ENCODE peak calls at places on chromosome 1, in ten cellular contexts. E is OCI-LY7, U is stomach, W is astrocyte of the spinal cord, O is omental fat pad, D is kidney epithelial cell, P is bronchial epithelial cell, X is BJ, F is fibroblast of lung, B is fibroblast of mammary gland. J is an unnamed sample.

GRCh38 chr1:169525391-169525790 is 39.6 kb upstream of the SLC19A2 start:
- DNase-seq in P (no peak), U (no peak), B (no peak), X (no peak), E (no peak), O (no peak), F (no peak), W (no peak), D (no peak), J (no peak)

GRCh38 chr1:229007701-229008100 is 263.2 kb upstream of the RAB4A start:
- DNase-seq in X (no peak), P (no peak), O (no peak), E (no peak), U (no peak), D (no peak), F (no peak), W (no peak), B (no peak), J (no peak)

GRCh38 chr1:232893481-232894313 is 56.7 kb upstream of the NTPCR start:
- DNase-seq in P (no peak), O (no peak), D (no peak), W (no peak), U (no peak), X (no peak), E (no peak), F (peak), B (no peak), J (no peak)

GRCh38 chr1:205344010-205344808 is 12.5 kb downstream of the KLHDC8A start:
- DNase-seq in B (no peak), D (no peak), P (no peak), O (no peak), U (peak), F (no peak), E (no peak), W (no peak), X (no peak), J (no peak)

GRCh38 chr1:101004061-101004460 is 21.5 kb downstream of the DPH5 start:
- DNase-seq in B (peak), W (peak), F (peak), D (no peak), O (no peak), U (no peak), P (peak), X (no peak), E (no peak), J (no peak)

GRCh38 chr1:16120940-16121410 is 34.9 kb downstream of the EPHA2 start:
- DNase-seq in F (no peak), B (no peak), O (no peak), U (peak), W (peak), X (no peak), P (peak), E (no peak), D (no peak), J (no peak)

GRCh38 chr1:192974701-192975100 is 84.5 kb downstream of the UCHL5 start:
- DNase-seq in W (no peak), P (peak), U (no peak), B (peak), D (no peak), X (peak), O (no peak), E (no peak), F (peak), J (no peak)

GRCh38 chr1:23984417-23985186 is 4.5 kb upstream of the SRSF10 start:
- DNase-seq in X (no peak), W (peak), D (no peak), P (peak), F (peak), O (no peak), B (peak), E (no peak), U (peak), J (no peak)

GRCh38 chr1:100866041-100866900 is 28.4 kb downstream of the EXTL2 start:
- DNase-seq in U (no peak), B (peak), W (peak), D (no peak), P (peak), X (no peak), O (no peak), F (peak), E (peak), J (no peak)

GRCh38 chr1:170776777-170777176 is 112.8 kb downstream of the PRRX1 start:
- DNase-seq in W (no peak), E (no peak), F (no peak), D (no peak), B (no peak), O (no peak), U (no peak), P (no peak), X (no peak), J (no peak)

GRCh38 chr1:245304698-245305097 is 149.9 kb downstream of the KIF26B start:
- DNase-seq in B (no peak), P (peak), F (no peak), X (no peak), E (no peak), U (no peak), W (no peak), O (no peak), D (no peak), J (no peak)

GRCh38 chr1:245310605-245311531 is 156.1 kb downstream of the KIF26B start:
- DNase-seq in B (peak), W (no peak), E (peak), F (peak), X (no peak), P (no peak), U (no peak), D (no peak), O (no peak), J (no peak)

GRCh38 chr1:245301921-245302320 is 147.1 kb downstream of the KIF26B start:
- DNase-seq in D (no peak), W (no peak), P (no peak), X (no peak), E (no peak), F (peak), U (no peak), B (no peak), O (no peak), J (no peak)

GRCh38 chr1:245306628-245307410 is 152.0 kb downstream of the KIF26B start:
- DNase-seq in B (no peak), X (no peak), F (peak), D (no peak), U (no peak), E (no peak), W (no peak), P (no peak), O (no peak), J (no peak)

DNA sequence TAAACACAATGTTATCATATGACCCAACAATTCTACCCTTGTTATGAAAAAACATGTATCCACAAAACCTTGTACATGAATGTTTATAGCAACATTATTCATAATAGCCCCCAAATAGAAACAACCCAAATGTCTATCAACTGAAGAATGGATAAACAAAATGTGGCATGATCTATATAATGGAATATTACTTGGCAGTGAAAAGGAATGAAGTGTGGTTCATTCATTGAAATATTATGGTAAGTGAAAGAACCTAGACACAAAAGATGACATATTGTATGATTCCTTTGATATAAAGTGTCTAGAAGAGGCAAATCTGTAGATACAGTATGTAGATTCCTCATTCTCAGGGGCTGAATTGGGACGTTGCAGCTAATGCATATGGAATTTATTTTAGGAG is 151.2 kb downstream of the KIF26B start:
- DNase-seq in O (no peak), U (no peak), D (no peak), E (no peak), B (no peak), F (no peak), W (no peak), P (no peak), X (no peak), J (no peak)
- TF ChIP-seq CTCF in O (no peak), U (no peak), D (no peak), E (no peak), B (no peak), F (no peak), W (no peak), P (no peak), X (no peak), J (no peak)

GRCh38 chr1:59757185-59757747 is 57.5 kb upstream of the HOOK1 start:
- DNase-seq in U (no peak), W (no peak), X (no peak), O (no peak), B (no peak), F (no peak), P (no peak), D (no peak), E (no peak), J (no peak)

GRCh38 chr1:59759156-59759925 is 55.4 kb upstream of the HOOK1 start:
- DNase-seq in P (peak), B (peak), U (peak), D (peak), O (peak), E (peak), X (no peak), F (peak), W (peak), J (peak)

GRCh38 chr1:59765036-59765730 is 49.6 kb upstream of the HOOK1 start:
- DNase-seq in B (no peak), F (no peak), D (no peak), W (no peak), U (no peak), O (no peak), P (peak), E (no peak), X (no peak), J (no peak)

GRCh38 chr1:59763418-59763817 is 51.3 kb upstream of the HOOK1 start:
- DNase-seq in X (no peak), B (no peak), D (no peak), P (no peak), W (no peak), E (no peak), F (no peak), O (no peak), U (no peak), J (no peak)

DNA sequence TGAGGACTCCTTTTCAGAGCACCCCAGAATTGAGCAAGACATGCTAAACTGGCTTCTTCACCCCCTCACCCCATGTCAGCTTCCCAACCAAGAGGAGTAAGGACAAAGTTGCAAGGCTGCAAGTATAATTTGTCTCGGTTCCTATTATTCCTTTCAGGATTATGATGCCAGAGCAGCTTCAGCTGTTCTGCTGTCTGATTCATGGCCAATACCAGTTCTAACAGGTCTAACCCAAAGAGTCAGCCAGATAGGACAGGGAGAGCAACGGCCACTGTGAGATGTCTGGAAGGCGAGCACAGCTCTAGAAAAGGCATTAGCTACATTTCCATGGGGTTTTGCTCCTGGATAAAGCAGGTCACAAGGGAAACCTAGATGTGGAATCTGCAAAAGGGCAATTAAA is 53.3 kb upstream of the HOOK1 start:
- DNase-seq in E (no peak), O (no peak), W (no peak), P (peak), F (no peak), B (no peak), U (no peak), D (no peak), X (no peak), J (no peak)
- TF ChIP-seq CTCF in E (no peak), O (no peak), W (no peak), P (no peak), F (no peak), B (no peak), U (no peak), D (no peak), X (no peak), J (no peak)

GRCh38 chr1:241464985-241465384 is 54.6 kb downstream of the FH start:
- DNase-seq in F (no peak), W (no peak), D (no peak), P (no peak), U (no peak), X (no peak), B (no peak), E (no peak), O (no peak), J (no peak)
- TF ChIP-seq CTCF in F (no peak), W (no peak), D (no peak), P (no peak), U (no peak), X (no peak), B (peak), E (no peak), O (no peak), J (no peak)

DNA sequence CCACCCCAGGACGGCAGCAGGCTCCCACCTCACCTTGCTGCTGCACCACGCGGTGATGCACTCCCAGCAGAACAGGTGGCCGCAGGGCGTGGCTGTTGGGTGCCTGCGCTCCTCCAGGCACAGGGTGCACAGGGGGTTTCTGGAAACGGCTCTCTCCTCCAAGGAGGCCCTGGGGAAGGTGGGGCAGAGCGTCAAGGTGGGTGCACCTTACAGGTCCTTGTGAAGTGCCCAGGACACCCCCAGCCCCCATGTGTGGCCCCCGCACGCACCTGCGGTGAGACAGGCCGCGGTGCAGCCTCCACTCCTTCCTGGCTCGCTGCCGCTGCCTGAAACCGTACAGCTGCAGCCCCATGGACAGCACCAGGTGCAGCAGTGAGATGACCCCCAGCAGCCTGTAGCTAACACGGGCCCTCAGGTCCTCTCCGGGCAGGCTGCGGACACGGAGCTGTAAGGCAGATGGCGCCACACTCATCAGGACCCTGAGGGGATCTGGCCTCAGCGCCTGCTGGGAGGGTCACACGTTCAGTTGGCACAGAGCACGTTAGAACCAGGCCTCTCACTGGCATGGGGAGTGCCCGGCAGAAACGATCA is 5.8 kb downstream of the PEX10 start:
- DNase-seq in X (no peak), F (no peak), U (no peak), W (no peak), B (no peak), O (no peak), D (no peak), P (no peak), E (no peak), J (no peak)
- TF ChIP-seq CTCF in X (peak), F (no peak), U (no peak), W (peak), B (peak), O (no peak), D (peak), P (peak), E (peak), J (no peak)

GRCh38 chr1:155053531-155054105 is 2.5 kb downstream of the ADAM15 start:
- DNase-seq in X (no peak), B (no peak), U (no peak), W (no peak), P (no peak), O (no peak), F (no peak), E (no peak), D (no peak), J (no peak)

GRCh38 chr1:155051777-155052398 is 772 bp downstream of the ADAM15 start:
- DNase-seq in P (peak), W (peak), E (peak), X (no peak), B (peak), O (no peak), D (no peak), U (peak), F (peak), J (no peak)

GRCh38 chr1:155051342-155051776 is 243 bp downstream of the ADAM15 start:
- DNase-seq in B (no peak), F (no peak), O (no peak), D (no peak), U (no peak), E (no peak), X (no peak), P (no peak), W (no peak), J (no peak)

GRCh38 chr1:155050560-155051341 is at the start of gene ADAM15:
- DNase-seq in B (peak), U (peak), X (no peak), W (peak), E (peak), P (peak), D (no peak), O (peak), F (peak), J (peak)

GRCh38 chr1:155052412-155053400 is 1.6 kb downstream of the ADAM15 start:
- DNase-seq in U (no peak), F (no peak), P (peak), O (no peak), X (no peak), D (no peak), B (no peak), E (peak), W (no peak), J (no peak)
- TF ChIP-seq CTCF in U (no peak), F (peak), P (peak), O (no peak), X (peak), D (peak), B (peak), E (peak), W (peak), J (peak)

DNA sequence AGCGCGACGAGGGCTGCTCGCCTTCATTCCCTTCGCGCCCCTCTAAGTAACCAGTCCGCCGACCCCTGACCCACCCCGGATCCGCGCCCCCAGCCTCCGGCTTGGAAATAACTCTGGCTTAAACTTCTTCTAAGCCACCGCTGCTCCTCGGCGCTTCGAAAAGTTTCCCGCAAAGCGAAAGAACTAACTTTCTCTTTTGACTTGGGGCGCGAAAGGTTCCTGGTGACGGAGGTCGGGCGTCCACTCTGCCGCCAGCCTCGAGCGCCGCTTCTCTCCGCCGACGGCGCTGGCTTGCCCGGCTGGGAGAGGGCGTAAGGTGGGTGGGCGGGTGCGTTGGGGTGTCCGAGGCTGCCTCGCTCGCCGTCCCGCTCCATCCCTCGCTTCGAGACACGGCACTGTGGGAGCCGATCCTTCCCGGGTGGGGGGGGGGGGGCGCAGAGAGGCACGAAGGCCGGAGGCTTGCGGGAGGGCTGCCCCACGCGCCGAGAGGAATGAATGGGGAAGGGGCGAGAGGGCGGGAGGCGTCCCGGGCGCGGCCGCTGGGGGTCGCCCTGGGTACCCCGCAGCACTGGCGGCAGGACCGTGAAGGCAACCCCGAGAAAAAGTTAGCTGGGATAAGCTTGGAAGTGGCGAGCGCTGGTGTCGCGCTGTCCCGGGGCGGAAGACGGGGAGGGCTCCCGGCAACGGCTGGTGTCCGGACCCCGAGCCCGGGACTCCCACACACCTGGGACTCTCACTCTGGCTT is 567 bp downstream of the ATF3 start:
- DNase-seq in W (no peak), X (no peak), D (no peak), E (peak), P (no peak), O (no peak), F (peak), B (peak), U (peak), J (no peak)
- TF ChIP-seq CTCF in W (peak), X (peak), D (peak), E (peak), P (peak), O (no peak), F (peak), B (peak), U (peak), J (peak)

DNA sequence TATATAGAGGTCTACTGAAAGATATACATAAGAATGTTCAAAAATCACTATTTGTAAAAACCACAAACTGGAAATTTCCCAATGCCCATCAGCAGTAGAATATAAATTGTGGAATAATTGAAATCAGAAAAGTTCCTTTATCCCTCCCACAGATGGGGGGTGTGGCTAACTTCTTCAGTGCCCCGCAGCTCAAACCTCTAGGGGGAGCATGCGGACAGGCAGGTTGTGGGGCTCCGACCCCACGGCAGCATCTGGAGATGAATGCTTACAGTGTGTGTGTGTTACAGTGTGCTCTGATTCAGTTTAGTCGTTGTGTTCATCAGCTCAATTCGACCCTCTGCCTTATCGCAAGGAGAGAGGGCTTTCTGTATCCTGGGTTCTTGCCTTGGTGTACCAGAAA is 262.1 kb upstream of the LRRC7 start:
- DNase-seq in W (no peak), D (no peak), F (no peak), O (no peak), B (no peak), X (no peak), P (no peak), U (no peak), E (peak), J (no peak)
- TF ChIP-seq CTCF in W (peak), D (peak), F (no peak), O (no peak), B (peak), X (no peak), P (no peak), U (no peak), E (peak), J (peak)

GRCh38 chr1:167060141-167061072 is 29.8 kb downstream of the GPA33 start:
- DNase-seq in P (no peak), B (no peak), U (no peak), O (no peak), X (no peak), D (no peak), W (peak), E (peak), F (no peak), J (no peak)
- TF ChIP-seq CTCF in P (peak), B (peak), U (no peak), O (no peak), X (peak), D (peak), W (peak), E (peak), F (peak), J (peak)